ENCODE peak calls at places on chromosomes 5 and 9, in four cellular contexts. J is heart right ventricle, Q is H9, U is heart left ventricle. K is an unnamed sample.

GRCh38 chr5:135462304-135462703 is 10.2 kb upstream of the TIFAB start:
- DNase-seq in J (no peak), Q (peak; percentile 94), U (no peak), K (no peak)

GRCh38 chr5:121949885-121950284 is 11.9 kb upstream of the SRFBP1 start:
- DNase-seq in J (peak; percentile 16), Q (peak; percentile 27), U (no peak), K (no peak)

GRCh38 chr9:109455861-109456260 is 42.2 kb downstream of the PTPN3 start:
- DNase-seq in J (no peak), Q (peak; percentile 67), U (no peak), K (no peak)

GRCh38 chr9:98314381-98315066 is 59.1 kb upstream of the TBC1D2 start:
- DNase-seq in J (no peak), Q (no peak), U (no peak), K (no peak)

GRCh38 chr5:14663734-14664269 is 716 bp upstream of the OTULIN start:
- DNase-seq in J (no peak), Q (no peak), U (no peak), K (no peak)

GRCh38 chr9:15813076-15813475 is 260.2 kb downstream of the CCDC171 start:
- DNase-seq in J (no peak), Q (no peak), U (no peak), K (no peak)

GRCh38 chr9:108859459-108860114 is 2.5 kb upstream of the ACTL7A start:
- DNase-seq in J (no peak), Q (no peak), U (no peak), K (no peak)

GRCh38 chr9:12916037-12916436 is 141.2 kb downstream of the LURAP1L start:
- DNase-seq in J (no peak), Q (no peak), U (no peak), K (no peak)

GRCh38 chr5:170278611-170279500 is 18.7 kb downstream of the LCP2 start:
- DNase-seq in J (peak; percentile 33), Q (peak; percentile 45), U (peak; percentile 54), K (no peak)

GRCh38 chr5:14463629-14464028 is 118.0 kb upstream of the OTULINL start:
- DNase-seq in J (no peak), Q (no peak), U (no peak), K (no peak)

GRCh38 chr5:30765227-30765626 is 428.3 kb upstream of the CDH6 start:
- DNase-seq in J (no peak), Q (no peak), U (no peak), K (no peak)

GRCh38 chr5:75558972-75559632 is 47.4 kb downstream of the POLK start:
- DNase-seq in J (no peak), Q (no peak), U (no peak), K (no peak)

GRCh38 chr5:7961540-7961939 is 92.6 kb downstream of the MTRR start:
- DNase-seq in J (no peak), Q (no peak), U (no peak), K (no peak)

GRCh38 chr9:78261403-78262001 is 25.6 kb downstream of the CEP78 start:
- DNase-seq in J (no peak), Q (no peak), U (no peak), K (no peak)

GRCh38 chr9:136254381-136255165 is 9.0 kb upstream of the QSOX2 start:
- DNase-seq in J (no peak), Q (no peak), U (no peak), K (no peak)

GRCh38 chr9:136258299-136258625 is 12.7 kb upstream of the QSOX2 start:
- DNase-seq in J (no peak), Q (no peak), U (no peak), K (no peak)

GRCh38 chr9:136257381-136258298 is 12.0 kb upstream of the QSOX2 start:
- DNase-seq in J (no peak), Q (no peak), U (no peak), K (no peak)

GRCh38 chr9:136255166-136255538 is 9.5 kb upstream of the QSOX2 start:
- DNase-seq in J (no peak), Q (no peak), U (no peak), K (no peak)

GRCh38 chr9:136255896-136256890 is 10.6 kb upstream of the QSOX2 start:
- DNase-seq in J (no peak), Q (no peak), U (no peak), K (no peak)
- TF ChIP-seq CTCF in J (no peak), Q (peak; percentile 41), U (no peak), K (no peak)

GRCh38 chr9:123090198-123090896 is 56.9 kb downstream of the GPR21 start:
- DNase-seq in J (no peak), Q (no peak), U (no peak), K (no peak)
- H3K4me1 ChIP-seq in J (no peaks in the 10 kb centered on the region), Q (no peaks in the 10 kb centered on the region), U (no peaks in the 10 kb centered on the region), K (peaks cover 2% of the 10 kb centered on the region)

DNA sequence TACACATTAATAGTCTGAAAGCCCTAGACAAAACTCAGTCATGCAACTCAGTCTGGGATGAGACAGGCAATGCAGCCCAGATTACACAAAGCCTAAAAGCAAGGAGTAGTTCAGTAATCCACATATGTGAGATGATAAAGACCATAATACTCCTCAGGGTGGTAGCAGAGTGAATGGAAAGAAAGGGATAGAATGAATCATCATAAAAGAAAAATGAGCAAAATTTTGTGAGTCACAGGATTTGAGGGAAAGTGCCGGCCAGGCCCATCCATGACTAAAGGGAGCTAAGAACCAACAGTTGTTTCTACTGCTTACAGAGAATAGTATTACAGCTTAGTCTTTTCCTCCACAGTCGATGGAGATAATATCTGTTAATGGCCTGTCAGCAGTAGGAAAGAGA is 90.0 kb upstream of the POU5F2 start:
- DNase-seq in J (no peak), Q (no peak), U (no peak), K (no peak)
- TF ChIP-seq CTCF in J (no peak), Q (no peak), U (no peak), K (no peak)

GRCh38 chr9:131409458-131409992 is 15.6 kb downstream of the PRRC2B start:
- DNase-seq in J (no peak), Q (no peak), U (no peak), K (no peak)

GRCh38 chr9:131411719-131412681 is 18.1 kb downstream of the PRRC2B start:
- DNase-seq in J (no peak), Q (no peak), U (no peak), K (no peak)

GRCh38 chr9:131406567-131407436 is 12.9 kb downstream of the PRRC2B start:
- DNase-seq in J (no peak), Q (no peak), U (no peak), K (no peak)

GRCh38 chr9:131407717-131408195 is 13.9 kb downstream of the PRRC2B start:
- DNase-seq in J (peak; percentile 66), Q (peak; percentile 85), U (peak; percentile 71), K (no peak)

DNA sequence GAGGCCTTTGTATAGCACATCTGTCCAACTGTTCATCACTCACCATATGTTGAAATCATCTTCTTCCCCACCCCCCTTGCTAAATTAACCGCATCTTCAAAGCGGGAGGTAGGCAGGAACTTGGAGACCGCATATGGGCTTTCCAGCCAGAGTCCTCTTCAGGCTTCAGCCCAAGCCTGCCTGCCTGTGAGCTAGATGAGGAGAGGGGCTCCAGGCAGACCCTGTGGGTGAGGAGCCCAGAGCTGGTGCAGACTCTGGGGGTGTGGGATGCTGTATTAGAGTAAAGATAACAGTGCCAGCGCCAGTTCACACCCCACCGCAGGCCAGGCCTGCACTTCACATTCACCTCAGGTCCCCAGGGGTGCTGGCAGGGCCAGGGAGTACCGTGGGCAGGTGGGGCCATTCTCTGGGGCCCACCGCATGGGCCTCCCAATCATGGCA is 16.2 kb downstream of the PRRC2B start:
- DNase-seq in J (no peak), Q (no peak), U (no peak), K (no peak)
- H3K4me1 ChIP-seq in J (peaks cover 90% of the 10 kb centered on the region), Q (peaks cover 22% of the 10 kb centered on the region), U (peaks cover 50% of the 10 kb centered on the region), K (peaks cover 66% of the 10 kb centered on the region)

GRCh38 chr5:59236996-59237395 is 654.1 kb downstream of the RAB3C start:
- DNase-seq in J (no peak), Q (no peak), U (no peak), K (no peak)
- TF ChIP-seq CTCF in J (no peak), Q (no peak), U (no peak), K (no peak)

DNA sequence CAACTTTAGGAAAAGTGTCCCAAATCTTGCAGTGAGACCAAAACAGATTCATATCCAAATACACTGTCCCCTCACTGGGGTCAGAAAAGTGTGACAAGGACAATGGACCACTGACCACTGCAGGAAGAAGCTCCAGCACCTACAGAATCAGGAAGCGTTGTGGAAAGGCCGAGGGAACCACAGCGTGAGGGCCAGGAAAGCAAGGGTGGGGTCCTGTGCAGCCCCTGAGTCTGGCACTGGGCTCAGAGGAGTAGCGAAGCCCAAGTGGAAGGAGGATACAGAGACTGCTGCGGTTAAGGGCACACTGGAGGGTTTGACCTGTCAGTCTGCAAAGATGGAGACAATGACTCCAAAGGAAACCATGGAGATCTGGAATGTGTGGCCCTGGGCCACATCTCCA is 36.9 kb downstream of the C5orf15 start:
- DNase-seq in J (no peak), Q (no peak), U (no peak), K (no peak)
- H3K4me1 ChIP-seq in J (peaks cover 28% of the 10 kb centered on the region), Q (no peaks in the 10 kb centered on the region), U (no peaks in the 10 kb centered on the region), K (peaks cover 4% of the 10 kb centered on the region)

GRCh38 chr9:121703014-121703734 is 51.7 kb downstream of the DAB2IP start:
- DNase-seq in J (no peak), Q (no peak), U (no peak), K (no peak)
- TF ChIP-seq CTCF in J (no peak), Q (peak; percentile 59), U (no peak), K (no peak)

K was measured in ascending aorta.